ENCODE peak calls at places on chromosomes 5 and 9, in eight cellular contexts. I, C, V, X, J, L, G and O are unnamed samples.

GRCh38 chr9:118362123-118362522 is 657.9 kb downstream of the TLR4 start:
- DNase-seq in I (no peak), C (no peak), V (no peak), X (no peak), J (no peak), L (no peak), G (no peak), O (no peak)

GRCh38 chr9:107243757-107244156 is 39.3 kb upstream of the RAD23B start:
- DNase-seq in I (no peak), C (no peak), V (peak; percentile 96), X (peak; percentile 54), J (no peak), L (no peak), G (no peak), O (no peak)

GRCh38 chr5:179793470-179794139 is at the start of gene LTC4S:
- DNase-seq in I (peak; percentile 56), C (no peak), V (no peak), X (no peak), J (peak; percentile 86), L (no peak), G (peak; percentile 93), O (peak; percentile 93)

GRCh38 chr5:57004800-57005199 is 52.9 kb upstream of the MIER3 start:
- DNase-seq in I (no peak), C (no peak), V (peak; percentile 88), X (peak; percentile 51), J (no peak), L (no peak), G (no peak), O (no peak)

GRCh38 chr9:100499460-100499859 is 26.5 kb downstream of the TMEFF1 start:
- DNase-seq in I (no peak), C (no peak), V (no peak), X (no peak), J (no peak), L (no peak), G (no peak), O (no peak)

GRCh38 chr9:106177216-106177615 is 482.9 kb downstream of the TMEM38B start:
- DNase-seq in I (no peak), C (no peak), V (no peak), X (no peak), J (no peak), L (no peak), G (no peak), O (no peak)

GRCh38 chr5:42949348-42950090 is 90.6 kb downstream of the ANXA2R start:
- DNase-seq in I (peak; percentile 25), C (no peak), V (peak; percentile 93), X (no peak), J (peak; percentile 70), L (no peak), G (peak; percentile 64), O (peak; percentile 80)

GRCh38 chr5:52799358-52799982 is 11.8 kb downstream of the ITGA1 start:
- DNase-seq in I (no peak), C (peak; percentile 83), V (peak; percentile 20), X (peak; percentile 85), J (peak; percentile 64), L (no peak), G (peak; percentile 55), O (peak; percentile 60)

GRCh38 chr5:32866138-32866537 is 155.0 kb downstream of the NPR3 start:
- DNase-seq in I (no peak), C (no peak), V (peak; percentile 39), X (no peak), J (no peak), L (no peak), G (no peak), O (no peak)

GRCh38 chr9:108671156-108671555 is 184.6 kb downstream of the ACTL7B start:
- DNase-seq in I (no peak), C (no peak), V (peak; percentile 59), X (peak; percentile 62), J (no peak), L (no peak), G (no peak), O (no peak)

GRCh38 chr5:140342287-140342686 is 4.1 kb downstream of the HBEGF start:
- DNase-seq in I (no peak), C (no peak), V (no peak), X (no peak), J (no peak), L (no peak), G (no peak), O (no peak)

GRCh38 chr5:82313016-82313415 is 34.9 kb upstream of the RPS23 start:
- DNase-seq in I (no peak), C (no peak), V (no peak), X (peak; percentile 59), J (no peak), L (no peak), G (no peak), O (peak; percentile 55)

GRCh38 chr5:139403418-139403786 is 487 bp downstream of the SPATA24 start:
- DNase-seq in I (no peak), C (no peak), V (no peak), X (no peak), J (no peak), L (no peak), G (no peak), O (no peak)

GRCh38 chr9:29078063-29078660 is 1504.9 kb upstream of the C9orf72 start:
- DNase-seq in I (no peak), C (no peak), V (peak; percentile 84), X (no peak), J (no peak), L (no peak), G (no peak), O (no peak)

GRCh38 chr5:94968507-94969095 is 316.3 kb downstream of the MCTP1 start:
- DNase-seq in I (no peak), C (peak; percentile 40), V (peak; percentile 79), X (peak; percentile 64), J (peak; percentile 24), L (peak; percentile 29), G (no peak), O (no peak)

GRCh38 chr9:36149197-36149596 is 12.7 kb downstream of the GLIPR2 start:
- DNase-seq in I (no peak), C (peak; percentile 59), V (no peak), X (no peak), J (no peak), L (no peak), G (no peak), O (peak; percentile 30)

GRCh38 chr5:1834022-1834551 is 32.9 kb downstream of the NDUFS6 start:
- DNase-seq in I (no peak), C (no peak), V (no peak), X (no peak), J (no peak), L (no peak), G (peak; percentile 28), O (no peak)

GRCh38 chr9:129173296-129174101 is 4.6 kb downstream of the IER5L start:
- DNase-seq in I (no peak), C (no peak), V (no peak), X (no peak), J (no peak), L (no peak), G (no peak), O (no peak)

GRCh38 chr5:112227911-112228631 is 191.0 kb downstream of the EPB41L4A start:
- DNase-seq in I (no peak), C (no peak), V (no peak), X (no peak), J (no peak), L (no peak), G (no peak), O (no peak)

GRCh38 chr9:125561497-125562148 is 145.4 kb downstream of the MAPKAP1 start:
- DNase-seq in I (no peak), C (no peak), V (no peak), X (no peak), J (no peak), L (no peak), G (no peak), O (no peak)

GRCh38 chr9:120514599-120514854 is 65.4 kb downstream of the CDK5RAP2 start:
- DNase-seq in I (no peak), C (no peak), V (no peak), X (no peak), J (no peak), L (no peak), G (no peak), O (no peak)
- H3K27ac ChIP-seq in I (no peak overlapping the region), C (no peak overlapping the region), V (no peak overlapping the region), X (no peak overlapping the region), J (no peak overlapping the region), L (no peak overlapping the region), G (no peak overlapping the region), O (no peak overlapping the region)

GRCh38 chr5:137055271-137055872 is 443.8 kb downstream of the SPOCK1 start:
- DNase-seq in I (no peak), C (no peak), V (no peak), X (no peak), J (no peak), L (no peak), G (no peak), O (no peak)
- H3K4me1 ChIP-seq in I (no peaks in the 10 kb centered on the region), C (no peaks in the 10 kb centered on the region), V (no peaks in the 10 kb centered on the region), X (no peaks in the 10 kb centered on the region), J (no peaks in the 10 kb centered on the region), L (no peaks in the 10 kb centered on the region), G (no peaks in the 10 kb centered on the region), O (peaks cover 4% of the 10 kb centered on the region)

DNA sequence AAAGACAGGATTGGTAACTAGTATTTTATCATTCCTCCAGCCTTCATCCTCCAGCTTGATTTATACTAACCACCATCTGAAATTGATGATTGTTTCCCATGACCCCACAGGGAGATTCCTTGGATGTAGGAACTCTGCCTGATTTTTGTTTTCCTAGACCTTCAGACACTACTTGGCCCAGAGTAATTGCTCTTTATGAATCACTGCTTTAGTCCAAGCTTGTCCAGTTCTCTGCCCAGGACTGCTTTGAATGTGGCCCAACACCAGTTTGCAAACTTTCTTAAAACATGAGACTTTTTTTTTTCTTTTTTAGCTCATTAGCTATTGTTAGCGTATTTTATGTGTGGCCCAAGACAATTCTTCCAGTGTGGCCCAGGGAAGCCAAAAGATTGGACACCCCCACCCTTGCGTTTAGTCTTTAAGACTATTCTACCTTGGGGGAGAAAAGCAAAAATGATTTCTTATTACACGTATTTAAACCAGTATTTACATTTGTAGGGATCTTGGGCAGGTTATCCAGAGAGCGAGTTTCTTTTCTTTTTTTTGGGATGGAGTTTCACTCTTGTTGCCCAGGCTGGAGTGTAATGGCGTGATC is 18.4 kb downstream of the BASP1 start:
- DNase-seq in I (no peak), C (peak; percentile 84), V (no peak), X (no peak), J (no peak), L (no peak), G (no peak), O (no peak)
- H3K4me3 ChIP-seq in I (no peak overlapping the region), C (peak overlapping the region; percentile 8), V (no peak overlapping the region), X (no peak overlapping the region), J (no peak overlapping the region), L (no peak overlapping the region), G (no peak overlapping the region), O (no peak overlapping the region)

GRCh38 chr5:170301901-170302728 is 4.5 kb upstream of the LCP2 start:
- DNase-seq in I (no peak), C (no peak), V (no peak), X (no peak), J (no peak), L (no peak), G (no peak), O (no peak)

GRCh38 chr5:170300361-170301013 is 2.9 kb upstream of the LCP2 start:
- DNase-seq in I (no peak), C (no peak), V (no peak), X (no peak), J (no peak), L (no peak), G (no peak), O (peak; percentile 58)

GRCh38 chr5:170303564-170303963 is 6.0 kb upstream of the LCP2 start:
- DNase-seq in I (no peak), C (no peak), V (no peak), X (no peak), J (no peak), L (no peak), G (no peak), O (no peak)

GRCh38 chr5:170302729-170303501 is 5.3 kb upstream of the LCP2 start:
- DNase-seq in I (peak; percentile 42), C (no peak), V (no peak), X (no peak), J (peak; percentile 62), L (peak; percentile 56), G (peak; percentile 73), O (peak; percentile 85)

GRCh38 chr5:170301149-170301548 is 3.6 kb upstream of the LCP2 start:
- DNase-seq in I (no peak), C (no peak), V (no peak), X (no peak), J (no peak), L (no peak), G (no peak), O (no peak)
- H3K27ac ChIP-seq in I (no peak overlapping the region), C (no peak overlapping the region), V (no peak overlapping the region), X (no peak overlapping the region), J (no peak overlapping the region), L (no peak overlapping the region), G (no peak overlapping the region), O (no peak overlapping the region)